ENCODE peak calls at places on chromosomes 12 and 14, in four cellular contexts. K, X, U and P are unnamed samples.

GRCh38 chr12:92596388-92596787 is 106.4 kb upstream of the PLEKHG7 start:
- DNase-seq in K (peak; percentile 69), X (no peak), U (no peak), P (no peak)

GRCh38 chr14:79356040-79356439 is 855.3 kb downstream of the DIO2 start:
- DNase-seq in K (peak; percentile 22), X (no peak), U (no peak), P (no peak)

GRCh38 chr12:105167346-105167745 is 59.8 kb downstream of the WASHC4 start:
- DNase-seq in K (no peak), X (no peak), U (no peak), P (no peak)

GRCh38 chr14:60221441-60221840 is 27.6 kb upstream of the PPM1A start:
- DNase-seq in K (no peak), X (no peak), U (no peak), P (no peak)

GRCh38 chr14:69696633-69697557 is 70.0 kb upstream of the SRSF5 start:
- DNase-seq in K (peak; percentile 47), X (no peak), U (no peak), P (no peak)

GRCh38 chr12:2246358-2246757 is 193.6 kb downstream of the CACNA1C start:
- DNase-seq in K (no peak), X (no peak), U (no peak), P (no peak)

GRCh38 chr14:29926701-29927595 is 699 bp downstream of the PRKD1 start:
- DNase-seq in K (peak; percentile 54), X (peak; percentile 54), U (no peak), P (no peak)

GRCh38 chr12:52210925-52211650 is 19.3 kb upstream of the KRT80 start:
- DNase-seq in K (no peak), X (no peak), U (no peak), P (no peak)

GRCh38 chr14:99357856-99358390 is 85.9 kb upstream of the BCL11B start:
- DNase-seq in K (no peak), X (no peak), U (no peak), P (no peak)

GRCh38 chr12:92485356-92486348 is 217.1 kb upstream of the PLEKHG7 start:
- DNase-seq in K (no peak), X (no peak), U (no peak), P (no peak)

GRCh38 chr12:25817166-25817565 is 141.3 kb upstream of the RASSF8 start:
- DNase-seq in K (peak; percentile 17), X (no peak), U (no peak), P (no peak)

GRCh38 chr12:84599539-84599938 is 313.1 kb downstream of the SLC6A15 start:
- DNase-seq in K (peak; percentile 48), X (no peak), U (no peak), P (no peak)

GRCh38 chr12:106000376-106001104 is 138.2 kb downstream of the NUAK1 start:
- DNase-seq in K (peak; percentile 34), X (no peak), U (no peak), P (no peak)

GRCh38 chr14:35050652-35051051 is 4.6 kb downstream of the FAM177A1 start:
- DNase-seq in K (peak; percentile 66), X (peak; percentile 87), U (no peak), P (no peak)

GRCh38 chr14:51436630-51437029 is 196.6 kb downstream of the TMX1 start:
- DNase-seq in K (no peak), X (no peak), U (no peak), P (no peak)

GRCh38 chr12:45768194-45768593 is 38.7 kb downstream of the ARID2 start:
- DNase-seq in K (no peak), X (no peak), U (no peak), P (no peak)

GRCh38 chr12:16585781-16586180 is 20.2 kb downstream of the LMO3 start:
- DNase-seq in K (no peak), X (no peak), U (no peak), P (no peak)

GRCh38 chr14:60738843-60739508 is 4.4 kb downstream of the MNAT1 start:
- DNase-seq in K (no peak), X (no peak), U (no peak), P (no peak)

DNA sequence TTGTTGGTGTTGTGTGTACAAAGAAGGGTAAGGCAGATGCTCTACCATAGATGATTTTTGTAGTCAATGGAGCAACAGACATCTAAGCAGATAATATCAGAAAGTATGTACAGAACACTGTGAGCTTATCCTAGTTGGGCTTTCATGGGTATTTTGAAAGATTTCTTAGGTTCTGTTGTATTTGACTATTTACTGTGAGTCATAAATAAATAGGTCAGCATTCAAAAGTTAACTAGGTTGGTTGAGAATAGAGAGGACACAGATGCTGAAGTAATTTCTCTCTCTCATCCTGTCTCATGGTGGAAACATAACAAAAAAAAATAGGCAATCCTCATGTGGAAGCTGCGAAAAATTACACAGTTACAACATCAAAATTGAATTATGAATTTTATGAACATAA is 413.5 kb downstream of the CCDC91 start:
- DNase-seq in K (no peak), X (no peak), U (no peak), P (no peak)
- H3K4me3 ChIP-seq in K (no peak overlapping the region), X (no peak overlapping the region), U (no peak overlapping the region), P (no peak overlapping the region)

GRCh38 chr12:131850856-131851559 is 22.8 kb downstream of the MMP17 start:
- DNase-seq in K (no peak), X (no peak), U (peak; percentile 23), P (no peak)
- TF ChIP-seq CTCF in K (no peak), X (peak; percentile 97), U (peak; percentile 41), P (peak; percentile 44)

GRCh38 chr14:101062611-101063010 is 159.1 kb upstream of the RTL1 start:
- DNase-seq in K (peak; percentile 36), X (no peak), U (no peak), P (no peak)
- H3K4me3 ChIP-seq in K (no peak overlapping the region), X (no peak overlapping the region), U (no peak overlapping the region), P (no peak overlapping the region)

GRCh38 chr12:112869091-112869490 is 37.7 kb upstream of the OAS1 start:
- DNase-seq in K (no peak), X (no peak), U (no peak), P (no peak)
- TF ChIP-seq CTCF in K (no peak), X (no peak), U (no peak), P (no peak)